ENCODE peak calls at places on chromosomes 13 and 19, in four cellular contexts. C is CD8-positive, alpha-beta T cell; Z is kidney epithelial cell; O is fibroblast of lung. L is an unnamed sample.

GRCh38 chr13:95641291-95641811 is 3.2 kb downstream of the DZIP1 start:
- DNase-seq in O (peak), Z (no peak), C (no peak), L (no peak)

GRCh38 chr19:17753976-17754375 is 2.7 kb downstream of the FCHO1 start:
- DNase-seq in O (no peak), Z (no peak), C (no peak), L (no peak)

GRCh38 chr13:90502143-90502542 is 845.3 kb upstream of the MIR17HG start:
- DNase-seq in C (no peak), O (no peak), Z (no peak), L (no peak)

GRCh38 chr19:12065100-12065538 is 588 bp downstream of the ZNF844 start:
- DNase-seq in Z (no peak), O (peak), C (no peak), L (peak)

GRCh38 chr19:4504297-4504701 is 14.0 kb downstream of the PLIN4 start:
- DNase-seq in Z (no peak), C (no peak), O (no peak), L (no peak)

GRCh38 chr19:50324331-50324730 is 4.8 kb downstream of the KCNC3 start:
- DNase-seq in Z (no peak), O (no peak), C (no peak), L (no peak)

GRCh38 chr13:20903164-20903475 is 574 bp upstream of the XPO4 start:
- DNase-seq in Z (no peak), O (no peak), C (no peak), L (no peak)

GRCh38 chr13:76980075-76980718 is 11.7 kb upstream of the CLN5 start:
- DNase-seq in C (peak), O (peak), Z (no peak), L (no peak)

GRCh38 chr19:2834294-2834871 is 6.9 kb upstream of the ZNF555 start:
- DNase-seq in O (no peak), Z (no peak), C (no peak), L (no peak)

GRCh38 chr13:110412132-110412912 is 105.2 kb downstream of the COL4A2 start:
- DNase-seq in O (peak), Z (peak), C (peak), L (peak)

GRCh38 chr19:872266-872951 is 12.9 kb downstream of the CFD start:
- DNase-seq in C (peak), O (peak), Z (no peak), L (no peak)

GRCh38 chr19:6091771-6092291 is 18.5 kb downstream of the RFX2 start:
- DNase-seq in O (peak), C (no peak), Z (no peak), L (no peak)

GRCh38 chr19:4086336-4086953 is 19.7 kb upstream of the ZBTB7A start:
- DNase-seq in O (no peak), Z (no peak), C (no peak), L (no peak)

GRCh38 chr13:44396963-44397580 is 23.4 kb downstream of the SERP2 start:
- DNase-seq in O (peak), Z (peak), C (no peak), L (no peak)

GRCh38 chr13:21668665-21669599 is 1.9 kb upstream of the FGF9 start:
- DNase-seq in O (peak), C (no peak), Z (no peak), L (no peak)

GRCh38 chr19:43752287-43752875 is 2.4 kb downstream of the SMG9 start:
- DNase-seq in O (no peak), Z (no peak), C (no peak), L (no peak)

GRCh38 chr13:111323549-111323948 is 3.1 kb downstream of the TEX29 start:
- DNase-seq in O (no peak), Z (no peak), C (no peak), L (no peak)

GRCh38 chr19:51002542-51003311 is 1.3 kb upstream of the KLK8 start:
- DNase-seq in C (no peak), Z (no peak), O (no peak), L (no peak)

GRCh38 chr19:39436350-39436716 is 584 bp upstream of the RPS16 start:
- DNase-seq in O (no peak), Z (no peak), C (no peak), L (no peak)

GRCh38 chr19:6056801-6057650 is 53.3 kb downstream of the RFX2 start:
- DNase-seq in O (peak), C (no peak), Z (peak), L (peak)

GRCh38 chr13:33188093-33188882 is 97.3 kb downstream of the STARD13 start:
- DNase-seq in O (peak), Z (no peak), C (no peak), L (no peak)

GRCh38 chr13:75312884-75313520 is 169.0 kb downstream of the TBC1D4 start:
- DNase-seq in O (no peak), C (no peak), Z (no peak), L (no peak)

GRCh38 chr13:41905600-41906254 is 55.2 kb downstream of the VWA8 start:
- DNase-seq in Z (peak), O (peak), C (no peak), L (no peak)

GRCh38 chr13:52454459-52454824 is 836 bp upstream of the CKAP2 start:
- DNase-seq in Z (no peak), O (peak), C (no peak), L (no peak)

GRCh38 chr19:5145521-5146511 is 176.9 kb downstream of the KDM4B start:
- DNase-seq in Z (no peak), O (no peak), C (no peak), L (no peak)

DNA sequence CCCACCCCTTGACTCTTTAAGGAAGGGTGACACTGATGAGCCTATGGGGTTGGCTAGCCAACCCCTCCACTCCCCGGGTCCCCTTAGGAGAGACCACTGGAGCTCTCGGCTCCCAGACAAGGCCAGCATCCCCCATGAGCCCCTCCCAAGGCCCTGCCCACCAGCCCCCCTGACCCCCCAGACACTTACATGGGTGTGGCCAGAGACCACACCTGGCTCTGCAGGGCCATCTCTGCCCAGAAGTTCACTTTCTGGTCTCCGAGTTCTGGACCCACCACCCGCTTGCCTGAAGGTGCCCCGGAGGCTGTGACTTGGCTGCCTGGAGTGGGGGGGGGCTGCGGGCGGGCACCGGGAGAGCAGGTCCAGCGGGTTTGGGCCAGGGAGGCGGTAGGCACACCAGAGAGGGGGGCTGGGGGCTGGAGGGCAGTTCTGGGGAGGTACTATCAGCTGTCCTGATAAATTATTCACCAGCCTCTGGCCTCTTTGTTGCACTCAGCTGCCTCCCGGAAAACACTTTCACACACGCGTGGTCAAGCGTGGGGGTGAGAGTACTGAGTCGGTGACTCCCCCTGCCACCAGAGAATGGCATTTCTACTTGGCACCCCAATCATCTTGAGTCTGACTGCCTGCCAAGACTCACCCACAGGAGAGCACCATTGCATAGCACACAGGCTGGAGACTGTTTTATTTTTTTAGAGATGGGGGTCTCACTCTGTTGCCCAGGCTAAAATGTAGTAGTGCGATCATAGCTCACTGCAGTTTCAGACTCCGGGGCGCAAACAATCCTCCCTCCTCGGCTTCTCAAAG is at the start of gene PALM3:
- DNase-seq in C (no peak), O (no peak), Z (no peak), L (no peak)
- TF ChIP-seq CTCF in C (no peak), O (no peak), Z (no peak), L (no peak)

DNA sequence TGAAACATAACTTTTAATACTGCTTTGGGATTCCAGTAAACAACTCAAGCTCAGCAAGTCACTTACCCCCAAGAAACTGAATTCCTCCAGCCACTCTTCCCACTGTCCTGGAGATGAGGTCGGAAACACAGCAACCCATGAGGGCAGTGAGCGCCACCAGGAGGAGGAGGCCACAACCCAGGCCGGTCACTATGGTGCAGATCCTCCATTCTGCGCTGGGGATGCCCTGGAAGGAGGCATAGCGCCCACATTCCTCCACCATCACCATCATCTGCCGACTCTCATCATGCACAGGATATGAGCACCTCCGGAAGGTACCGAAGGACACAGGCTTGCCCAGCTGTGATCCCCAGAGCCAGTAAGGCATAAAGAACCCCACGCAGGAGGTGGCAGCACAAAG is 2.2 kb downstream of the LHFPL6 start:
- DNase-seq in O (no peak), C (no peak), Z (no peak), L (no peak)
- H3K4me3 ChIP-seq in O (peak), C (no peak), Z (no peak), L (peak)

GRCh38 chr13:57716295-57716694 is 84.8 kb downstream of the PCDH17 start:
- DNase-seq in O (no peak), C (no peak), Z (peak), L (no peak)
- TF ChIP-seq CTCF in O (no peak), C (no peak), Z (peak), L (no peak)

DNA sequence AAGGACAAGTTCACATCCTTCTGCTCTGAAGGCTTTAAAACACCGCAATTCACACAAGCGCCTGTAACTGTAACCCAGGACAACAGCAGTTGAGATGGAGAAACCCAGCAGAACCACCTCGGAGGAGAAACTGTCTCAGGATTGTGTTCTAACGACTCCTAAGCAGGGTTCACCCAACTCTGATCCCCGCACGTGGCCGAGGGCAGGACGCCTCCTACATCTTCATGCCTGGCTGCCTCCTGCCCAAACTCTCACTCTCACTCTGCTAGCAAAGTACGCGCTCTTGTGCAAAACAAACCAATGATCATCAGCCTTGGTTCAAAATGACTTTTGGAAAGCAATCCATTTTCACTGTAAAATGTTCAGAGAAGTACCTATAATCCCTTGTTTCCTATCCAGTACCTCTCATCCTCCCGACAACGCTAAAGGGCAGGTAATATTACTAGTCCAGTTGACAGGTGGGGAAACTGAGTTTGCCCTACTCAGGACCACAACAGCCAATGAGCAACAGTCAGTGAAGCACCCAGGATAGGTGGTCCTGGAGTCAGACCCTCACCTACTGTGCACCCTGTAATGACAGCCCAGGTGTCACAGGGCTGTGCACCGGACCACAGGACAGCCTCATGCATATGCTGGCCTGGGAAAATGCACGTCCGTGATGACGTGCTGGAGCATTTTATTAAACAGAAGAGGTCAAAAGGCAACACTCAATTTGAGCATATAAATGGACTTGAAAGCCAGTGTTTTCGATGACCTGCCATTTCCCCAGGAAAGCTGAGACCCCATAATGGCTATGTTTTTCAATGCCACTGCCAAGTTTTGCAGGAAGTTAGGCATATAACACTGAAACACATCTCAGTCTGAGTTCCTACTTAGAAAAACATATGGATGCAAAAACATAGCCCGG is 25.4 kb downstream of the EPS15L1 start:
- DNase-seq in Z (no peak), O (no peak), C (no peak), L (no peak)
- H3K4me3 ChIP-seq in Z (no peak), O (peak), C (no peak), L (no peak)

GRCh38 chr13:101139076-101139475 is 277.2 kb downstream of the NALCN start:
- DNase-seq in C (no peak), O (peak), Z (peak), L (no peak)
- TF ChIP-seq CTCF in C (no peak), O (no peak), Z (no peak), L (no peak)

GRCh38 chr19:15519433-15519976 is 11.2 kb downstream of the CYP4F22 start:
- DNase-seq in Z (no peak), C (no peak), O (no peak), L (no peak)

GRCh38 chr19:15516363-15516762 is 8.0 kb downstream of the CYP4F22 start:
- DNase-seq in Z (no peak), O (no peak), C (no peak), L (no peak)

GRCh38 chr19:15511671-15512424 is 3.5 kb downstream of the CYP4F22 start:
- DNase-seq in Z (no peak), C (no peak), O (no peak), L (no peak)

DNA sequence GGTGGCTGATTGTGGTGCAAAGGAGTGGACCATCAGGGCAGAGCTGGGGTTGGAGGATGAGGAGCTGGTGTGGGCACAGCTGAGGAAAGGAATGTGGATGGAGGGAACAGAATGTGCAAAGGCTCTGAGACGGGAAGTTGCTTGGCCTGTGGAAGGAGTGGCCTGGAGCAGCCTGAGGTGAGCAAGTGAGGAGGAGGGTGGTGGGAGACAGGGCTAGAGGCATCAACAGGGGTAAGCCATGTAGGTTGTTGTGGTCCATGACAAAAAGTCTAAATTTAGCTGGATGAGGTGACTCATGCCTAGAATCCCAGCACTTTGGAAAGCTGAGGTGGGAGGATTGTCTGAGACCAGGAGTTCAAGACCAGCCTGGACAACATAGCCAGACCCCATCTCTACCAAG is 9.5 kb downstream of the CYP4F22 start:
- DNase-seq in O (no peak), C (no peak), Z (no peak), L (no peak)
- H3K4me3 ChIP-seq in O (no peak), C (no peak), Z (no peak), L (no peak)

GRCh38 chr19:29526730-29527499 is 1.1 kb downstream of the VSTM2B start:
- DNase-seq in Z (no peak), C (no peak), O (no peak), L (no peak)

GRCh38 chr19:29528350-29528945 is 2.7 kb downstream of the VSTM2B start:
- DNase-seq in O (peak), Z (peak), C (peak), L (no peak)

GRCh38 chr19:29528946-29529645 is 3.3 kb downstream of the VSTM2B start:
- DNase-seq in Z (no peak), C (no peak), O (no peak), L (no peak)

GRCh38 chr19:29525901-29526729 is at the start of gene VSTM2B:
- DNase-seq in C (no peak), O (no peak), Z (no peak), L (no peak)

DNA sequence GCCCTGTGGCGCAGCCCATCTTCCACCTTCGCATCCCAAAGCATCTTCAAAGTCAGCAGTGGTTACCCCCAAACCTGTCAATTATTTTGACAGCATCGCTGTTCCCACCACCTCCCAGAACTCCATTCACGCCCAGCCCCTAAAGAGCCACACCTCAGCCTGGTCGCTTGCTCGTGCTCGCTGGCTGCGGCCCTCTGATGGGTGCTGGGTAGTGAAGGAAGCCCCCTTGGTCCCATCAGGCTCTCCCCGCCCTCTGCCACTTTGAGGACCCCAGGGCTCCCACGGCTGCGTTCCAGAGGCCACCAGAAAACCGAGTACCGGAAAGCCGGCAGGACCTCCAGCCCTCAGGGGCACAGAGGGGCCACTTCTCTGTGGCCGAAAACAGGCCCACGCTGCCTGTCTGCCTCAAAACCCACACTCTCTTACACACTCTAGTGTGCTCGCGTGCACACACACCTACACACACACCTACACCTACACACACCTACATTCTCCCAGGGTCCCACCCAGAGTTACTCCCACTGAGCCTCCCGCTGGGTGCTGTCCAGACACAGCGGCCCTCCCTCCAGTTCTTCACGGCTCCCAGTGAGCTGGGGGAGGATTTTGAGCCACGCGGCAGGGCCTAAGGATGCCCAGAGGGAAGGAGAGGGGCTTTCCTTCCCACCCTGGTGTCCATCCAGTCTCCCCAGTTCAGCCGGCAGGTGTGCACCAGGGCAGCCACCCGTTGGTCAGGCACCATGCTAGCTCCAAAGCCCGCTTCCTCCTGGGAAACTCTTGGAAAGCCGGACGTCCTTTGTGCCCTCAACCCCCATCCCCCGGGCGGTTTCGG is 1.9 kb downstream of the VSTM2B start:
- DNase-seq in O (no peak), Z (no peak), C (no peak), L (no peak)
- TF ChIP-seq CTCF in O (no peak), Z (no peak), C (no peak), L (no peak)

GRCh38 chr13:23570099-23570926 is at the start of gene TNFRSF19:
- DNase-seq in Z (peak), C (no peak), O (peak), L (peak)

GRCh38 chr13:23572836-23573235 is 2.6 kb downstream of the TNFRSF19 start:
- DNase-seq in O (no peak), Z (no peak), C (no peak), L (no peak)

GRCh38 chr13:23574421-23574820 is 4.2 kb downstream of the TNFRSF19 start:
- DNase-seq in O (no peak), Z (no peak), C (no peak), L (no peak)

GRCh38 chr13:23567792-23568480 is 2.3 kb upstream of the TNFRSF19 start:
- DNase-seq in Z (no peak), C (no peak), O (peak), L (no peak)

DNA sequence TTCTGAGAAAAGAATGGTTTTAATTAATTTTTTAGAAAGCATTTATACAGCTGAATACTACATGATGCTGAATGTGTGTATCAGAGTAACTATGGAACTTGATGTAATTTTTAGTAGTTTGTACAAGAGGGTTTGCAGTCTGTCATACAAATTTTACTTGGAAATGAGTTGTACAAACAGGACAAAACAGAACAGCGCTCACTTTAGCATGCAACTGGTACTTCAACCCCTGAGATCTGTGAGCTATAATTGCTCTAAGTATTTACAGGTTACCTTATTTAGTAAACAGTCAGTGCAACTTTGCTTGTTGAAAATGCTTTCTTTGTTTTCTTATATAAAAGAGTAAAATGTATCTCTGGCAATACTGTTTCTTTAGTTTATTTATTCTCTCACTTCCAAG is 719 bp downstream of the TNFRSF19 start:
- DNase-seq in C (no peak), O (peak), Z (no peak), L (no peak)
- H3K4me3 ChIP-seq in C (no peak), O (peak), Z (peak), L (no peak)

DNA sequence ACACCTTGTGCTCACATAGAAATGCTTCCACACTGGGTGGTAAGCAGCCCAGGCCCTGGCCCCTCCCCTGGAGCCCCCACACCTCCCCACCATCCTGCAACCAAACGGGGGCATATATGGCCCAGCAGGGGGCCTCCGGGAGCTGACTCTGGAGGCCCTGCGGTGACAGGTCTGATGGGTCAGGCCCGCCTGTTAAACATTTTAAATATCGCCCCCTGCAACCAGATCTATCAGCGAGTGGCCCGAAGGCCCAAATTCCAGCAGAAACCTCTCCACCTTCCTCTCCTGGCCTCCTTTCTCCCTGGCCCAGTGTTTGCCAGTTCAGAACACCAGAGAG is 48.0 kb upstream of the KATNAL1 start:
- DNase-seq in C (peak), Z (no peak), O (no peak), L (no peak)
- TF ChIP-seq CTCF in C (peak), Z (peak), O (peak), L (no peak)

GRCh38 chr13:71867101-71867814 is at the start of gene DACH1:
- DNase-seq in C (no peak), O (peak), Z (peak), L (no peak)
- H3K4me3 ChIP-seq in C (peak), O (peak), Z (peak), L (peak)

L was measured in AG09309.